ENCODE peak calls at places on chromosomes 7 and 10, in six cellular contexts. W is HCT116, R is H1, P is K562, L is HepG2, D is GM12878. G is an unnamed sample.

GRCh38 chr10:126124923-126125322 is 228.6 kb downstream of the FANK1 start:
- DNase-seq in W (no peak), R (no peak), P (no peak), L (no peak), D (no peak), G (no peak)

GRCh38 chr7:158279539-158280466 is 307.8 kb downstream of the PTPRN2 start:
- DNase-seq in W (no peak), R (no peak), P (no peak), L (no peak), D (no peak), G (no peak)

GRCh38 chr7:19491371-19491770 is 217.5 kb downstream of the POLR1F start:
- DNase-seq in W (no peak), R (no peak), P (no peak), L (no peak), D (no peak), G (no peak)

GRCh38 chr10:125472037-125472607 is 210.8 kb downstream of the TEX36 start:
- DNase-seq in W (no peak), R (no peak), P (no peak), L (peak), D (no peak), G (no peak)

GRCh38 chr10:52541082-52541481 is 227.0 kb downstream of the DKK1 start:
- DNase-seq in W (no peak), R (no peak), P (no peak), L (no peak), D (no peak), G (no peak)

GRCh38 chr10:44233561-44234470 is 151.1 kb downstream of the CXCL12 start:
- DNase-seq in W (no peak), R (peak), P (peak), L (no peak), D (no peak), G (peak)

GRCh38 chr7:47941136-47941844 is 7.0 kb downstream of the PKD1L1 start:
- DNase-seq in W (no peak), R (no peak), P (no peak), L (no peak), D (no peak), G (no peak)

GRCh38 chr7:105017263-105018051 is 3.5 kb downstream of the KMT2E start:
- DNase-seq in W (no peak), R (no peak), P (no peak), L (no peak), D (no peak), G (no peak)

GRCh38 chr10:121240011-121240410 is 358.2 kb downstream of the FGFR2 start:
- DNase-seq in W (no peak), R (no peak), P (no peak), L (no peak), D (no peak), G (no peak)

GRCh38 chr10:44863344-44864041 is 47.6 kb upstream of the TMEM72 start:
- DNase-seq in W (no peak), R (no peak), P (no peak), L (no peak), D (no peak), G (no peak)

GRCh38 chr10:82419981-82420380 is 545.0 kb downstream of the NRG3 start:
- DNase-seq in W (no peak), R (no peak), P (no peak), L (no peak), D (no peak), G (no peak)

GRCh38 chr7:41967156-41967555 is 264.3 kb upstream of the INHBA start:
- DNase-seq in W (no peak), R (no peak), P (no peak), L (no peak), D (no peak), G (no peak)

GRCh38 chr10:69636626-69637550 is 6.8 kb downstream of the FAM241B start:
- DNase-seq in W (peak), R (no peak), P (no peak), L (no peak), D (no peak), G (no peak)

GRCh38 chr10:25174461-25175230 is at the start of gene GPR158:
- DNase-seq in W (peak), R (peak), P (peak), L (peak), D (no peak), G (peak)

GRCh38 chr10:74923556-74923955 is 97.2 kb downstream of the KAT6B start:
- DNase-seq in W (no peak), R (no peak), P (no peak), L (no peak), D (no peak), G (no peak)

GRCh38 chr7:159078911-159079270 is 65.8 kb downstream of the VIPR2 start:
- DNase-seq in W (no peak), R (no peak), P (no peak), L (no peak), D (no peak), G (no peak)

GRCh38 chr10:109920011-109920410 is 3.3 kb downstream of the XPNPEP1 start:
- DNase-seq in W (no peak), R (no peak), P (no peak), L (no peak), D (no peak), G (no peak)

GRCh38 chr7:138286846-138287245 is 173.2 kb upstream of the TRIM24 start:
- DNase-seq in W (no peak), R (no peak), P (no peak), L (no peak), D (no peak), G (no peak)

GRCh38 chr7:9391984-9392383 is 958.6 kb downstream of the NXPH1 start:
- DNase-seq in W (no peak), R (no peak), P (no peak), L (no peak), D (no peak), G (no peak)

GRCh38 chr7:94803821-94804220 is 103.6 kb upstream of the PPP1R9A start:
- DNase-seq in W (no peak), R (no peak), P (no peak), L (no peak), D (no peak), G (no peak)

GRCh38 chr10:5434017-5434753 is 21.8 kb downstream of the NET1 start:
- DNase-seq in W (peak), R (no peak), P (peak), L (peak), D (no peak), G (no peak)

GRCh38 chr10:30219977-30220751 is 128.9 kb downstream of the MTPAP start:
- DNase-seq in W (no peak), R (no peak), P (no peak), L (peak), D (no peak), G (no peak)

GRCh38 chr10:30216811-30217210 is 132.3 kb downstream of the MTPAP start:
- DNase-seq in W (no peak), R (no peak), P (no peak), L (no peak), D (no peak), G (no peak)

GRCh38 chr10:30215131-30215530 is 133.9 kb downstream of the MTPAP start:
- DNase-seq in W (no peak), R (no peak), P (no peak), L (no peak), D (no peak), G (no peak)

GRCh38 chr10:30210296-30210695 is 138.8 kb downstream of the MTPAP start:
- DNase-seq in W (no peak), R (no peak), P (no peak), L (no peak), D (no peak), G (no peak)

DNA sequence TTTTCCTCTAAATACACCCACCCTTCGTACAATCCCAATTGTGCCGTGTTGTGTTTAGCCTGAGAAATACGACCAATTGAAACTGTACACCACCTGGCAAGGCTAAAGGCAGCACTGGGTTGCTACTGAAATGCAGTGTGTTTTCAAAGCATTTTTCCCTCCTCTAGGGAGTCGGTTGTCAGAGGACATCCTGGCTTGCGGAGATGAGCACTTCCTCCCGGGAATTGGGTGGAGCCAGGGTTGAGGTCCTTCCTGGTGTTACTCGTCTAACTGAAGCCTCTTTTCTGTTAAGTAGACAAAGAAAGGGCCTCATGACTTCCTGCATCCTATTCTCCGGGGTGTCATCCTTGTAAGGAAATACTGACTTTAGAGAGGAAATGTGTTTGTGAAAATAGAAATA is 133.4 kb downstream of the MTPAP start:
- DNase-seq in W (no peak), R (no peak), P (no peak), L (no peak), D (no peak), G (no peak)
- H3K4me3 ChIP-seq in W (no peak), R (no peak), P (no peak), L (no peak), D (no peak), G (no peak)

DNA sequence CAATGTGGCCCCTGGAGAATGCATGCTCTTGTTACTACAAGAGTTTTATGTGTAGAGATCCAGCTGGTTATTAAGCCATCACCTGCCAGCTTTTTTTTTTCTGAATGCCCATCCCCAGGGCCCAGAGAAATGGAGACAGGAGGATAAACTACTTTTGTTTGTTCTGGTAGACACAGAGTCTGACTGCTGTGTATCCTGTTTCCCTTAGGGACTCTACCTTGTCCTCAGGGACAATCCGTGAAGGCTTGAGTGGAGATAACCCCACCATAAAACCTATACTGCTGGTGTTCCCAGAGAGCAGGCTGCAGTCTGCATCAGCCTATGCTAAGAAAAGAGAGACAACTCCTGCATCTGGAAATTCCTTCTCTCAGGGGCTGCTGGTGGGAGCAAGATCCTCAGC is at the start of gene OR2A5:
- DNase-seq in W (no peak), R (no peak), P (no peak), L (no peak), D (no peak), G (no peak)
- TF ChIP-seq ZNF274 in W (no peak), R (no peak), P (no peak), L (no peak), D (no peak), G (no peak)

GRCh38 chr7:20783131-20783715 is 3.5 kb downstream of the SP8 start:
- DNase-seq in W (no peak), R (no peak), P (no peak), L (no peak), D (no peak), G (no peak)

GRCh38 chr7:20785211-20786048 is 1.3 kb downstream of the SP8 start:
- DNase-seq in W (no peak), R (no peak), P (no peak), L (no peak), D (no peak), G (no peak)

GRCh38 chr7:20786049-20786412 is 655 bp downstream of the SP8 start:
- DNase-seq in W (no peak), R (no peak), P (no peak), L (no peak), D (no peak), G (no peak)

GRCh38 chr7:20784311-20785210 is 2.1 kb downstream of the SP8 start:
- DNase-seq in W (no peak), R (no peak), P (no peak), L (no peak), D (no peak), G (no peak)

DNA sequence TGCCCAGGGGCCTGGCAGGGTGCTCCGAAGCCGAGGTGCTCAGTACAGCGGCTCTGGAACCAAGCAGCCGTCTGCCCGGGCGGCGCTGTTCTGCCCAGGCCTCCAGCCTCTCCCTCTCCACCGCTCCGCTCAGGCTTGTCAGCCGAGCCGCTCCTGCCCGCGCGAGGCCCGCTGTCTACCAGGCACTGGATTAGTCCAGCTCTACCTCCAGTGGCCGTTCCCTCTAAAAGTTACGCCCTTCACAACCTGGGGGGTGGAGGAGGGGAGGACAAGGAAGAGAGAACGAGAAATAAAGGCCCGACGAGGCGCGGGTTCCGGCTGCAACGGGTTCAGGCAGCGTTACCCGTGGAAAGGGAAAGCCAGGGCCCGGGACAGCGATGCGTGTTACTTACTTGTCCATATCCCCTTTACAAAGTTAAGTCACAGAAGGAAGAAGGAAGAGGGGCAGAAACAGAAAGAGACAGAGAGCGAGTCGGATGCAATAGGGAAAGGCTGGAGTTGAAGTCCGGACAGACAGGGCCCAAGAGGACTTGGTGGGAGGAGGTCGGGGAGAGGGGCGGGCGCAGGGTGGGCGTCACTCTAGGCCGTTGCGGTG is 2.9 kb downstream of the SP8 start:
- DNase-seq in W (no peak), R (no peak), P (no peak), L (no peak), D (no peak), G (no peak)
- H3K4me3 ChIP-seq in W (no peak), R (peak), P (no peak), L (no peak), D (no peak), G (peak)

DNA sequence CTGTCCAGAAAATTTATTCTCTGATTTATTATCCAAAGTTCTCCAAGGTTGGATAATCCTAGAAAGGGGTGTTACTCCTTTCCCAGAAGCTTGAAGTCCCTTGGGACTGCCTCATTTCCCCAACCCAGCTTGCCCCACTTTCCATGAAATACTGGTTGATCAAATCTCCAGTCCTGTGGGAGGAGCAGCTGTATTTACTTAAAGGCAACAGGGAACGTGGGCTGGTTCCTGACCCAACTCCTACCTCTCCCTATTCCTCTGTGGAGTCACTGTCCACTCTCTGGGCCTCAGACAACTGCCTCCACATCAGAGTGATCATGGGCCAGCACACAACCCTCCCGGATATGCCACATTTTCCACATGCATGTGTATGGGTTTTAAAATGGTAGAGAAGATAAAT is 166.2 kb upstream of the PRR15 start:
- DNase-seq in W (no peak), R (no peak), P (no peak), L (no peak), D (no peak), G (no peak)
- TF ChIP-seq ZNF274 in W (no peak), R (no peak), P (no peak), L (no peak), D (no peak), G (no peak)

GRCh38 chr7:113134025-113134424 is 15.7 kb upstream of the SMIM30 start:
- DNase-seq in W (no peak), R (no peak), P (no peak), L (no peak), D (no peak), G (no peak)
- H3K4me3 ChIP-seq in W (no peak), R (no peak), P (no peak), L (no peak), D (no peak), G (no peak)

GRCh38 chr10:114498413-114499111 is 94.3 kb upstream of the AFAP1L2 start:
- DNase-seq in W (no peak), R (no peak), P (no peak), L (no peak), D (peak), G (no peak)
- TF ChIP-seq ZNF274 in W (no peak), R (no peak), P (no peak), L (no peak), D (no peak), G (no peak)

DNA sequence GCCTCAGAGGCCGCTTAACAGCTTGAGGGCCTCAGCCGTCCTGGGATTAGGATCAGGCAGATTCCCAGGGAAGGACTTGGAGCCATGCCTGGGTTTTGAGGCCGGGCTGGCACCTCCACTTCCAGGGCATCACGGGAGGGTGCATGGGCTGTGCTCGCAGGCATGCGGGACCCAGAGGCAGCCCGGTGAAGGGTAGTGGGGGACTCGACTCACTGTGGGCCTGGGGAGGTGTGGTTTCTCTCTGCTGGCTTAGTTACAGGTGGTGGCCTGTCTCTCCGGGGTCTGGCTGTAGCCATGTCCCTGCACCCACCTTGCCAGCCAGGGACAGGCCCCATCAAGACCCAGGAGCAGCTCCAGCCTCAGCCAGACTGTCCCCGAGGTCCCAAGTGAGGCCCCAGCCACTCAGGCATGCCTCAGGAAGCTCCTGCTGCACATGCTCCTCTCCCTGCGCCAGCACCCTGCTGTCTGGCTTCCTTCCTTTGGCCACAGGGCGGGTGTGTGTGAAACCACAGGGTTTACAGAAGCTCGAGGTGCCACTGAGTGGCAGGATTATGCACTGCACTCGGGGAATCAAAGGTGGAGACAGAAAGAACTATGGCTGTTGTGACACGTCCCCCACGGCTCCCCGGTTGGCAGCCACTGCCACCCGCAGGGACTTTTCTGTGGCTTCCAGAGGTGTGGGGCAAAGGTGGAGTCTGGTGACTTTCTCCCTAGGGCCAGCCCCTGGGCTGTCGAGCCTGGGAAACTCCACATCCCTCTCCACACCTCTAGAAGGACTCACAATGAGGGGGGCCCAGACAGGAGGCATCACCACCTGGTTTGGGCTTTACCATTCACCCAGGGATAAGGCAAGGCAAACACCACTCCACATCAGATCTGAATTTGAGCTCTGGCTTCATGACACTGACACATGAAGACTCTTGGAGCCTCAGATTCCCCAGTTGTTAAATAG is 19.7 kb downstream of the GOLGA7B start:
- DNase-seq in W (peak), R (no peak), P (peak), L (peak), D (peak), G (peak)
- H3K4me3 ChIP-seq in W (peak), R (no peak), P (no peak), L (peak), D (no peak), G (no peak)